ENCODE peak calls at places on chromosomes 13 and 19, in six cellular contexts. I, Y, L, E, S and P are unnamed samples.

GRCh38 chr13:38685974-38686571 is 804 bp upstream of the FREM2 start:
- ATAC-seq in Y (peak; percentile 53), S (no peak), I (no peak), L (peak; percentile 16), E (no peak), P (no peak)

GRCh38 chr19:29188704-29189375 is 24.1 kb downstream of the UQCRFS1 start:
- ATAC-seq in E (no peak), I (no peak), S (no peak), L (peak; percentile 34), Y (no peak), P (peak; percentile 65)

GRCh38 chr13:97275265-97275664 is 53.1 kb downstream of the MBNL2 start:
- ATAC-seq in E (no peak), L (peak; percentile 65), Y (no peak), I (peak; percentile 67), S (peak; percentile 80), P (peak; percentile 44)

GRCh38 chr19:19451429-19452240 is 46.2 kb downstream of the GATAD2A start:
- ATAC-seq in Y (peak; percentile 56), I (no peak), L (peak; percentile 39), S (no peak), E (peak; percentile 11), P (no peak)

GRCh38 chr13:113947321-113948033 is 26.4 kb downstream of the C13orf46 start:
- ATAC-seq in E (peak; percentile 62), I (peak; percentile 32), Y (no peak), S (no peak), L (peak; percentile 60), P (peak; percentile 52)

GRCh38 chr13:52158629-52159158 is 703 bp downstream of the NEK3 start:
- ATAC-seq in S (peak; percentile 38), L (peak; percentile 86), I (no peak), Y (peak; percentile 70), E (peak; percentile 57), P (peak; percentile 41)

GRCh38 chr19:13887529-13887928 is 10.6 kb downstream of the NANOS3 start:
- ATAC-seq in I (no peak), E (peak; percentile 20), S (no peak), Y (no peak), L (no peak), P (no peak)

GRCh38 chr19:29387586-29387985 is 138.2 kb upstream of the VSTM2B start:
- ATAC-seq in Y (no peak), E (no peak), L (no peak), S (peak; percentile 14), I (no peak), P (no peak)

GRCh38 chr19:13937479-13938360 is 497 bp downstream of the PODNL1 start:
- ATAC-seq in E (peak; percentile 9), S (peak; percentile 43), I (peak; percentile 17), Y (no peak), L (peak; percentile 44), P (no peak)

GRCh38 chr19:9939301-9939913 is 3.1 kb upstream of the OLFM2 start:
- ATAC-seq in I (no peak), L (no peak), Y (no peak), E (peak; percentile 50), S (peak; percentile 30), P (no peak)

GRCh38 chr13:97113231-97114001 is 108.7 kb upstream of the MBNL2 start:
- ATAC-seq in Y (no peak), S (no peak), E (no peak), I (no peak), L (no peak), P (no peak)

GRCh38 chr19:47350599-47350998 is 1.5 kb downstream of the DHX34 start:
- ATAC-seq in Y (no peak), L (no peak), E (no peak), S (no peak), I (no peak), P (no peak)

GRCh38 chr13:31441804-31442487 is 242.2 kb downstream of the B3GLCT start:
- ATAC-seq in S (no peak), E (no peak), I (no peak), Y (no peak), L (peak; percentile 67), P (peak; percentile 61)

GRCh38 chr19:16365300-16365996 is 40.8 kb downstream of the KLF2 start:
- ATAC-seq in I (no peak), Y (no peak), S (no peak), L (no peak), E (no peak), P (no peak)

GRCh38 chr19:16367269-16367683 is 42.6 kb downstream of the KLF2 start:
- ATAC-seq in Y (peak; percentile 72), S (no peak), E (no peak), L (no peak), I (no peak), P (no peak)

GRCh38 chr19:16368385-16369305 is 44.0 kb downstream of the KLF2 start:
- ATAC-seq in I (no peak), L (no peak), S (no peak), Y (no peak), E (no peak), P (no peak)

GRCh38 chr19:16366056-16366432 is 41.4 kb downstream of the KLF2 start:
- ATAC-seq in S (no peak), E (no peak), Y (peak; percentile 23), I (no peak), L (no peak), P (no peak)

DNA sequence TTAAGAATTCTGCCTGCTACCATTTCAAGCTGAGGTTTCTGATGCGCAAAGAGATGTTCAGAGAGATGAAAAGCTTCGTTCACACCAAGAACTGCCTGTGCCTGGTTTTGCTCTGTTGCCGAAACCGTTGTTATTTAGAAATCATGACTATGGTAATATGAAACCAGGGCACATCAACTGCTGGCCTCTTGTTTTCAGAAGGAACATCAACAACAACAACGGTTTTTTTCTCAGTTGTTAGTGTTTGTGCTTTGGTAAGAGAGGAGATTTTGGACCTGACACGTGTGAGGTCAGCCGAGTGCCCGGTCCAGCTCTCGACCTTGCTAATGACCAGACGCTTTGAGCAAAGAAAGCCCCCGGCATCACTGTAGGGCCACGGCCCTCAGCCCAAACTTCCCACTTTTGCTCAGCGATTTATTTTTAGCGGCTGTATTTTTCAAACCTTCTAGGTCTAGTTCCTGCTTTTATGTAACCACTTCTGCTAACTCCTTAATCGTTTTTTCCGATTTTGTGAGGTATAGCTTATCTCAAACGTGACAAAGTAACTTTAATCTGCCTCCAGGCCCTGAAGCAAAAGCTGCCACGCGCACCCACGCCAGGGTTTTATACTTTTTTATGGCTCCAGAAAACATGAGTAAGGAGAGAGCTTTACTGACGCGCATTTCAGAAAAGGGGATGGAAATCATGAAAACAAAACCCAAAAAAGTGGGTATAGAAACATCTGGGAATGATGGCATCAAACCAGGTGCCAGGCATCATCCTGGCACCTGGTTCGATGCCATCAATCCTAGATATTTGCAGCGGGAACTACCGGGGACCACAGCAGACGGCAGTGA is 42.0 kb downstream of the KLF2 start:
- ATAC-seq in Y (peak; percentile 82), L (peak; percentile 45), S (no peak), E (no peak), I (no peak), P (peak; percentile 11)
- TF ChIP-seq EP300 in Y (peak; percentile 81), L (no peak), S (no peak), E (no peak), I (no peak), P (no peak)

DNA sequence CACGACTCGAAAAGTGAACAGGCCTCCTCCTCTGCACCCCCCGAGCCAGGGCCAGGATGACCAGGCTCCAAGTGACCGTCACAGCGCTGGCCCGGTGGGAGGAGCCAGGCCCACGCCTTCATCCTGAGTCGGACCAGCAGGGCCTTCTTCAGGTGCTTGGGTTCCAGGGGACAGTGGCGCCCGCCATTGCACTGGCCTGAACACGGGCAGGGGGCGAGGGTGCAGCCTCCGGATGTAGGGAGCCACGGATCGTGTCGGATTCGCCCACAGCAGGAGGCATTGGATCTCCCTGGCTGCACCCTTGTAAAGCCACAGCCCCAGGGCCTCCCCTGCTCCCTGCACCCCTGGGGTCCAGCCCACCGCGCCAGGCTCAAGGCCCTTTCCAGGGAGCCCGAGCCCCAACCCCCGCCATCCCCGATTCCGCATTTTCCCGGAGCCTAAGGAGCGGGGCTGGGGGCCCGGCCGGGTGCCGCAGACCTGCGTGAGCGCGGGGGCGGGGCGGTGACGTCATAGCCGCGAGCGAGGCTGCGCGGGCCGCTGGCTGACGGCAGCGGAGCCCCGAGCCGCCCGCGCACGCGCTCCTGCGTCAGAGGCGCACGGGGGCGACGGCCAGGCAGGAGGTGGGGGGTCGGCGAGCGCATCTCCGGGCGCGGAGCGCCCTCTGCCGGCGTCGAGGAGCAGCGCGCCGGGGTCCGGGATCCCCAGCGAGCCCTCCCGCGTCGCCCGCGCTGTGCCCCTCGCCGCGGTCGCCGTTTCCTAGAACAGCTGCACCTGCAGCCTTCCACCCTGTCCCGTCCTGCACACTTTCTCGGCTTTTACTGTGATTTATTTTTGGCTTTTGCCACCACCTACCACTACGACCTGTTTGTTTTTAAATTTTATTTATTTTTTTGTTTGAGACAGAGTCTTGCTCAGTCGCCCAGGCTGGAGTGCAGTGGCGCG is 1.5 kb upstream of the ATP5F1D start:
- ATAC-seq in L (peak; percentile 82), S (peak; percentile 42), E (peak; percentile 68), I (no peak), Y (peak; percentile 59), P (peak; percentile 67)
- TF ChIP-seq EP300 in L (no peak), S (no peak), E (no peak), I (no peak), Y (peak; percentile 37), P (no peak)

DNA sequence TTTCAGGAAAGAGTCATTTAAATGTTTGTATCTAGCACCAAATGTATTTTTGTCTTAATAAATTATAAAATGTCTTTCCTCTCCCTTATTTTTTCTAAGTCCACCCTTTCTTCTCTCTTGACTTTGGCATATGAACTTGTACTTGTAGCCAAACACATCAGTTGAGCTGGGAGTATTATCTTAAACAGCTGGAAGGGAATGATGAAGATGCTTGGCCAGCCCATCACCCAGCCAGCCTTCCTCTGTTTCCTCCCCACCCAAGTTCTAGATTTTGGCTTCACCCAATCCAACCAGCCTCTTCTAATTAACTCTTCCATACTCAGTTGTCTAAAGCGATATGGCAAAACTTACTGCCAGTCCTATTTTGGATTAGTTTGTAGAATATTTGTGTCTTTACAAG is 272.4 kb downstream of the ENOX1 start:
- ATAC-seq in L (peak; percentile 12), E (no peak), I (no peak), Y (no peak), S (no peak), P (no peak)
- TF ChIP-seq EP300 in L (no peak), E (no peak), I (no peak), Y (no peak), S (no peak), P (no peak)

GRCh38 chr13:110106726-110107125 is 200.2 kb downstream of the COL4A1 start:
- ATAC-seq in S (no peak), E (no peak), I (no peak), Y (no peak), L (no peak), P (peak; percentile 73)

GRCh38 chr13:110107568-110108347 is 199.2 kb downstream of the COL4A1 start:
- ATAC-seq in L (no peak), I (peak; percentile 36), E (peak; percentile 51), S (no peak), Y (no peak), P (no peak)

GRCh38 chr13:110109910-110110309 is 197.0 kb downstream of the COL4A1 start:
- ATAC-seq in E (no peak), L (peak; percentile 93), S (no peak), Y (no peak), I (no peak), P (peak; percentile 84)

GRCh38 chr13:110109140-110109783 is 197.7 kb downstream of the COL4A1 start:
- ATAC-seq in S (peak; percentile 32), Y (no peak), E (no peak), L (no peak), I (no peak), P (no peak)

GRCh38 chr13:110108348-110109139 is 198.4 kb downstream of the COL4A1 start:
- ATAC-seq in S (peak; percentile 98), L (peak; percentile 87), E (peak; percentile 69), Y (peak; percentile 84), I (peak; percentile 98), P (peak; percentile 80)
- TF ChIP-seq EP300 in S (no peak), L (no peak), E (no peak), Y (no peak), I (no peak), P (no peak)